ENCODE peak calls at places on chromosome 12, in eight cellular contexts. C, V, J, B, T, P, L and A are unnamed samples.

GRCh38 chr12:11897923-11898322 is 172.8 kb upstream of the BCL2L14 start:
- DNase-seq in C (no peak), V (no peak), J (peak; percentile 22), B (no peak), T (no peak), P (no peak), L (no peak), A (no peak)

GRCh38 chr12:111453071-111453989 is 47.6 kb downstream of the SH2B3 start:
- DNase-seq in C (no peak), V (no peak), J (no peak), B (no peak), T (no peak), P (no peak), L (peak; percentile 39), A (no peak)

GRCh38 chr12:112868459-112869041 is 38.2 kb upstream of the OAS1 start:
- DNase-seq in C (peak; percentile 10), V (no peak), J (peak; percentile 44), B (no peak), T (no peak), P (no peak), L (no peak), A (no peak)

GRCh38 chr12:131061041-131061806 is 107.5 kb downstream of the ADGRD1 start:
- DNase-seq in C (peak; percentile 52), V (no peak), J (peak; percentile 29), B (no peak), T (no peak), P (no peak), L (no peak), A (no peak)

GRCh38 chr12:115810580-115810979 is 466.9 kb downstream of the MED13L start:
- DNase-seq in C (no peak), V (no peak), J (no peak), B (no peak), T (no peak), P (no peak), L (no peak), A (no peak)

GRCh38 chr12:53005215-53005985 is 856 bp upstream of the EIF4B start:
- DNase-seq in C (no peak), V (no peak), J (peak; percentile 19), B (no peak), T (peak; percentile 34), P (no peak), L (no peak), A (peak; percentile 23)

GRCh38 chr12:31306871-31307270 is 19.1 kb downstream of the SINHCAF start:
- DNase-seq in C (no peak), V (no peak), J (no peak), B (no peak), T (no peak), P (no peak), L (no peak), A (no peak)

GRCh38 chr12:46549527-46550265 is 177.1 kb upstream of the SLC38A2 start:
- DNase-seq in C (no peak), V (no peak), J (no peak), B (peak; percentile 40), T (no peak), P (no peak), L (no peak), A (no peak)

GRCh38 chr12:62866451-62867082 is 68.4 kb downstream of the PPM1H start:
- DNase-seq in C (peak; percentile 49), V (no peak), J (no peak), B (no peak), T (no peak), P (peak; percentile 58), L (no peak), A (no peak)

GRCh38 chr12:50537538-50537919 is 32.7 kb downstream of the DIP2B start:
- DNase-seq in C (no peak), V (no peak), J (no peak), B (no peak), T (no peak), P (peak; percentile 30), L (no peak), A (no peak)

GRCh38 chr12:49588281-49588680 is 17.2 kb downstream of the FAM186B start:
- DNase-seq in C (no peak), V (no peak), J (no peak), B (no peak), T (no peak), P (no peak), L (no peak), A (no peak)

GRCh38 chr12:3173912-3174311 is 96.7 kb downstream of the TSPAN9 start:
- DNase-seq in C (no peak), V (no peak), J (no peak), B (no peak), T (no peak), P (no peak), L (no peak), A (no peak)

GRCh38 chr12:3171195-3171591 is 94.0 kb downstream of the TSPAN9 start:
- DNase-seq in C (no peak), V (no peak), J (no peak), B (no peak), T (no peak), P (peak; percentile 40), L (no peak), A (no peak)

GRCh38 chr12:3173008-3173553 is 95.9 kb downstream of the TSPAN9 start:
- DNase-seq in C (no peak), V (no peak), J (no peak), B (no peak), T (no peak), P (no peak), L (no peak), A (no peak)

GRCh38 chr12:3170423-3171194 is 93.4 kb downstream of the TSPAN9 start:
- DNase-seq in C (no peak), V (no peak), J (no peak), B (no peak), T (no peak), P (peak; percentile 84), L (no peak), A (no peak)

GRCh38 chr12:3172124-3173007 is 95.2 kb downstream of the TSPAN9 start:
- DNase-seq in C (no peak), V (no peak), J (no peak), B (no peak), T (no peak), P (no peak), L (no peak), A (no peak)
- H3K27ac ChIP-seq in C (no peak overlapping the region), V (no peak overlapping the region), J (no peak overlapping the region), B (no peak overlapping the region), T (no peak overlapping the region), P (peak overlapping the region; percentile 87), L (no peak overlapping the region), A (no peak overlapping the region)

GRCh38 chr12:120089796-120090195 is 26.8 kb downstream of the RAB35 start:
- DNase-seq in C (no peak), V (no peak), J (no peak), B (no peak), T (no peak), P (no peak), L (no peak), A (peak; percentile 77)

GRCh38 chr12:120089105-120089504 is 27.4 kb downstream of the RAB35 start:
- DNase-seq in C (no peak), V (no peak), J (no peak), B (no peak), T (no peak), P (no peak), L (no peak), A (no peak)

GRCh38 chr12:120086801-120087621 is 29.5 kb downstream of the RAB35 start:
- DNase-seq in C (peak; percentile 99), V (peak; percentile 99), J (peak; percentile 99), B (peak; percentile 96), T (peak; percentile 99), P (peak; percentile 99), L (peak; percentile 98), A (peak; percentile 98)

GRCh38 chr12:120090211-120090610 is 26.3 kb downstream of the RAB35 start:
- DNase-seq in C (peak; percentile 59), V (no peak), J (no peak), B (no peak), T (no peak), P (no peak), L (no peak), A (no peak)

DNA sequence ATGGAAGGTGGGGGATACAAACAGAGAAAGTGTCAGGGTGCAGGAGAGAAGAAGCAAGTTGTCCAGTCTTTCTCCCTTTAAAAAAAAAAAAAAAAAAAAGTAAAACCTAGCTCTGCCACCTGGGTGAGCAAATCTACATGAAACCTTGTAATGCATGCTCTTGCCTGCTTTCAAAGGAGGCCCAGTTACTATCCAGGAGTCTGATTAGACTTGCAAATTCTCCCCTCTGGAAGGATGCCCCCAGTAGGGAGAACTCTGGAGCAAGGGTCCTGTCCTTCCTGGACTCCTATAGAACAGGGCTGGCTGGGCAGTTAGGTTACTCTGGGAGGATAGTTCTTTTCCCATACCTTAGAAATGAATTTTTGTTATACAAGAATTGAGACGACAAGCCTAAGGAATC is 30.6 kb downstream of the RAB35 start:
- DNase-seq in C (no peak), V (no peak), J (peak; percentile 27), B (no peak), T (no peak), P (no peak), L (no peak), A (no peak)
- H3K27ac ChIP-seq in C (no peak overlapping the region), V (no peak overlapping the region), J (no peak overlapping the region), B (no peak overlapping the region), T (no peak overlapping the region), P (peak overlapping the region; percentile 87), L (no peak overlapping the region), A (peak overlapping the region; percentile 90)

DNA sequence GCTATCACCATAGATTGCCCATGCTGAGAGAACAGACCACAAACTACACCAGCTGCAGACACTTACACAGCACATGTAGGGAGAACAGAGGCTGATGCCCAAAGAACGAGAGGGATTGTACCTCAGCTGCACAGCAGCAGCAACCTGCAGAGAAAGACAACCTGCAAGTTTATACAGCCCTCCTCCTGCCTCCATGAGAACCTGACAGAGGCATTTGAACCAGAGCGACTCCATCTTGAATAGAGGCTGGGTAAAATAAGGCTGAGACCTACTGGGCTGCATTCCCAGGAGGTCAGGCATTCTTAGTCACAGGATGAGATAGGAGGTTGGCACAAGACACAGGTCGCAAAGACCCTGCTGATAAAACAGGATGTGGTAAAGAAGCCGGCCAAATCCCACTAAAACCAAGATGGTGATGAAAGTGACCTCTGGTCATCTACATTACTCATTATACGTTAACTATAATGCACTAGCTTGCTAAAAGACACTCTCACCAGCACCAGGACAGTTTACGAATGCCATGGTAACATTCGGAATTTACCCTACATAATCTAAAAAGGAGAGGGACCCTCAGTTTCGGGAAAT is 262.4 kb upstream of the HMGA2 start:
- DNase-seq in C (no peak), V (no peak), J (no peak), B (no peak), T (no peak), P (no peak), L (no peak), A (no peak)
- H3K27ac ChIP-seq in C (no peak overlapping the region), V (no peak overlapping the region), J (no peak overlapping the region), B (no peak overlapping the region), T (no peak overlapping the region), P (no peak overlapping the region), L (no peak overlapping the region), A (no peak overlapping the region)

DNA sequence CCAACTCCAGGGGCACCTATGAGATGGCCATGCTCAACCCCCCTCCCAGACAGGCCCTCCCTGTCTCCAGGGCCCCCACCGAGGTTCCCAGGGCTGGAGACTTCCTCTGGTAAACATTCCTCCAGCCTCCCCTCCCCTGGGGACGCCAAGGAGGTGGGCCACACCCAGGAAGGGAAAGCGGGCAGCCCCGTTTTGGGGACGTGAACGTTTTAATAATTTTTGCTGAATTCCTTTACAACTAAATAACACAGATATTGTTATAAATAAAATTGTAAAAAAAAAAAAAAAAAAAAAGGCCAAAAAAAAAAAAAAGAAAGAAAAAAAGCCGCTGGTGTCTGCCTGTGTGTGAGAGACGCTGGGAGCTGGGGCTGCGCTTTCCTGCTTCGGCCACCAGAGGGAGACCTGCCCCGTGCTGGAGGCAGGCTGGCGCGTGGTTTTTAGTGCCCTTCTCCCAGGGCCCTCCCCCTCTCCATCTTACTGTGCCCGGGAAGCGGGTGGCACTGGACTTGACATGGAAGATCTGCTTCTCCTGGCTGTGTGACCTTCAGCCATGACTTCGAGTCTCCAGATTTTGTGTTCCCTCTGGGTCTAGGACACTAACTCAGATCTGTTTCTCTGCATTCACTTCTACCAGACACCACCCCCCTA is 3.4 kb upstream of the NXPH4 start:
- DNase-seq in C (peak; percentile 100), V (peak; percentile 88), J (peak; percentile 85), B (peak; percentile 88), T (peak; percentile 90), P (peak; percentile 94), L (peak; percentile 76), A (peak; percentile 85)
- H3K27ac ChIP-seq in C (no peak overlapping the region), V (peak overlapping the region; percentile 8), J (no peak overlapping the region), B (no peak overlapping the region), T (peak overlapping the region; percentile 54), P (peak overlapping the region; percentile 67), L (no peak overlapping the region), A (no peak overlapping the region)